ENCODE peak calls at places on chromosomes 7 and 10, in nine cellular contexts. One of them, this sample, is unnamed.

GRCh38 chr7:68529221-68529620 is 1069.1 kb upstream of the AUTS2 start:
- DNase-seq in effector memory CD8-positive, alpha-beta T cell: no peak
- DNase-seq in left ventricle myocardium inferior: no peak
- DNase-seq in EL: no peak
- DNase-seq in WTC11: peak; percentile 12
- DNase-seq in NCI-H1930: no peak
- DNase-seq in neuronal stem cell: no peak
- DNase-seq in activated CD8-positive, alpha-beta T cell treated with anti-CD3 and anti-CD28 coated beads for 36 hours: no peak
- DNase-seq in stimulated activated CD4-positive, alpha-beta T cell treated with anti-CD3 and anti-CD28 coated beads, Interleukin-4, amount 100 ng/mL, for 4 hours: no peak
- DNase-seq in this sample: no peak

GRCh38 chr10:52956451-52956850 is 183.9 kb upstream of the MBL2 start:
- DNase-seq in effector memory CD8-positive, alpha-beta T cell: no peak
- DNase-seq in left ventricle myocardium inferior: no peak
- DNase-seq in EL: no peak
- DNase-seq in WTC11: no peak
- DNase-seq in NCI-H1930: no peak
- DNase-seq in neuronal stem cell: no peak
- DNase-seq in activated CD8-positive, alpha-beta T cell treated with anti-CD3 and anti-CD28 coated beads for 36 hours: no peak
- DNase-seq in stimulated activated CD4-positive, alpha-beta T cell treated with anti-CD3 and anti-CD28 coated beads, Interleukin-4, amount 100 ng/mL, for 4 hours: no peak
- DNase-seq in this sample: no peak

GRCh38 chr7:109864263-109864662 is 1226.7 kb upstream of the LRRN3 start:
- DNase-seq in effector memory CD8-positive, alpha-beta T cell: no peak
- DNase-seq in left ventricle myocardium inferior: no peak
- DNase-seq in EL: no peak
- DNase-seq in WTC11: no peak
- DNase-seq in NCI-H1930: no peak
- DNase-seq in neuronal stem cell: no peak
- DNase-seq in activated CD8-positive, alpha-beta T cell treated with anti-CD3 and anti-CD28 coated beads for 36 hours: no peak
- DNase-seq in stimulated activated CD4-positive, alpha-beta T cell treated with anti-CD3 and anti-CD28 coated beads, Interleukin-4, amount 100 ng/mL, for 4 hours: no peak
- DNase-seq in this sample: no peak

GRCh38 chr7:118245267-118246040 is 20.9 kb downstream of the ANKRD7 start:
- DNase-seq in effector memory CD8-positive, alpha-beta T cell: no peak
- DNase-seq in left ventricle myocardium inferior: no peak
- DNase-seq in EL: no peak
- DNase-seq in WTC11: no peak
- DNase-seq in NCI-H1930: no peak
- DNase-seq in neuronal stem cell: no peak
- DNase-seq in activated CD8-positive, alpha-beta T cell treated with anti-CD3 and anti-CD28 coated beads for 36 hours: no peak
- DNase-seq in stimulated activated CD4-positive, alpha-beta T cell treated with anti-CD3 and anti-CD28 coated beads, Interleukin-4, amount 100 ng/mL, for 4 hours: no peak
- DNase-seq in this sample: no peak

GRCh38 chr7:133369130-133369529 is 116.3 kb downstream of the EXOC4 start:
- DNase-seq in effector memory CD8-positive, alpha-beta T cell: no peak
- DNase-seq in left ventricle myocardium inferior: no peak
- DNase-seq in EL: no peak
- DNase-seq in WTC11: no peak
- DNase-seq in NCI-H1930: no peak
- DNase-seq in neuronal stem cell: no peak
- DNase-seq in activated CD8-positive, alpha-beta T cell treated with anti-CD3 and anti-CD28 coated beads for 36 hours: no peak
- DNase-seq in stimulated activated CD4-positive, alpha-beta T cell treated with anti-CD3 and anti-CD28 coated beads, Interleukin-4, amount 100 ng/mL, for 4 hours: no peak
- DNase-seq in this sample: no peak

GRCh38 chr7:15402436-15403136 is 159.2 kb downstream of the AGMO start:
- DNase-seq in effector memory CD8-positive, alpha-beta T cell: no peak
- DNase-seq in left ventricle myocardium inferior: no peak
- DNase-seq in EL: no peak
- DNase-seq in WTC11: no peak
- DNase-seq in NCI-H1930: no peak
- DNase-seq in neuronal stem cell: no peak
- DNase-seq in activated CD8-positive, alpha-beta T cell treated with anti-CD3 and anti-CD28 coated beads for 36 hours: no peak
- DNase-seq in stimulated activated CD4-positive, alpha-beta T cell treated with anti-CD3 and anti-CD28 coated beads, Interleukin-4, amount 100 ng/mL, for 4 hours: no peak
- DNase-seq in this sample: no peak

GRCh38 chr10:78986419-78986818 is 82.3 kb upstream of the ZMIZ1 start:
- DNase-seq in effector memory CD8-positive, alpha-beta T cell: no peak
- DNase-seq in left ventricle myocardium inferior: no peak
- DNase-seq in EL: peak; percentile 16
- DNase-seq in WTC11: no peak
- DNase-seq in NCI-H1930: no peak
- DNase-seq in neuronal stem cell: no peak
- DNase-seq in activated CD8-positive, alpha-beta T cell treated with anti-CD3 and anti-CD28 coated beads for 36 hours: no peak
- DNase-seq in stimulated activated CD4-positive, alpha-beta T cell treated with anti-CD3 and anti-CD28 coated beads, Interleukin-4, amount 100 ng/mL, for 4 hours: no peak
- DNase-seq in this sample: peak; percentile 40

GRCh38 chr10:87664276-87664687 is 4.6 kb downstream of the PAPSS2 start:
- DNase-seq in effector memory CD8-positive, alpha-beta T cell: no peak
- DNase-seq in left ventricle myocardium inferior: no peak
- DNase-seq in EL: no peak
- DNase-seq in WTC11: no peak
- DNase-seq in NCI-H1930: no peak
- DNase-seq in neuronal stem cell: no peak
- DNase-seq in activated CD8-positive, alpha-beta T cell treated with anti-CD3 and anti-CD28 coated beads for 36 hours: no peak
- DNase-seq in stimulated activated CD4-positive, alpha-beta T cell treated with anti-CD3 and anti-CD28 coated beads, Interleukin-4, amount 100 ng/mL, for 4 hours: no peak
- DNase-seq in this sample: no peak